ENCODE peak calls at places on chromosomes 3 and 15, in nine cellular contexts. W is GM23338, Z is GM23248, G is hepatocyte, O is PC-3, P is HCT116, T is SK-N-SH, A is OCI-LY7, S is MM.1S. I is an unnamed sample.

GRCh38 chr3:51792206-51792605 is 13.2 kb upstream of the IQCF6 start:
- DNase-seq in O (no peak), Z (no peak), W (no peak), T (no peak), P (no peak), A (no peak), G (no peak), S (peak), I (no peak)

GRCh38 chr3:187788984-187789857 is 44.0 kb upstream of the BCL6 start:
- DNase-seq in W (no peak), T (no peak), A (peak), P (no peak), S (no peak), Z (no peak), G (no peak), O (no peak), I (no peak)

GRCh38 chr3:90091557-90091956 is 984.1 kb downstream of the EPHA3 start:
- DNase-seq in P (no peak), S (peak), A (peak), O (peak), G (peak), T (peak), Z (peak), W (peak), I (peak)

GRCh38 chr3:134057006-134057832 is 27.5 kb upstream of the SLCO2A1 start:
- DNase-seq in T (no peak), A (no peak), S (no peak), O (no peak), W (no peak), Z (peak), G (no peak), P (no peak), I (no peak)

GRCh38 chr3:129984124-129984523 is 9.6 kb downstream of the TRH start:
- DNase-seq in P (no peak), G (no peak), A (no peak), T (no peak), O (no peak), S (peak), Z (peak), W (peak), I (peak)

GRCh38 chr3:8888296-8888915 is 74.9 kb downstream of the RAD18 start:
- DNase-seq in Z (peak), W (no peak), G (no peak), O (no peak), A (no peak), P (no peak), S (no peak), T (no peak), I (no peak)

GRCh38 chr3:166425900-166426611 is 588.8 kb upstream of the BCHE start:
- DNase-seq in T (no peak), S (no peak), G (peak), P (no peak), W (peak), A (no peak), Z (no peak), O (peak), I (peak)

GRCh38 chr3:46915297-46915822 is 37.8 kb downstream of the PTH1R start:
- DNase-seq in A (no peak), Z (no peak), O (no peak), T (no peak), S (no peak), W (no peak), P (no peak), G (no peak), I (no peak)

GRCh38 chr3:43023766-43024165 is 44.7 kb downstream of the GASK1A start:
- DNase-seq in O (no peak), P (no peak), A (no peak), G (no peak), S (peak), Z (no peak), W (no peak), T (no peak), I (no peak)

GRCh38 chr15:85494035-85494793 is 113.8 kb downstream of the AKAP13 start:
- DNase-seq in W (no peak), G (peak), A (no peak), T (no peak), Z (peak), S (no peak), P (peak), O (peak), I (peak)

GRCh38 chr3:171351676-171352075 is 108.5 kb downstream of the TNIK start:
- DNase-seq in S (no peak), T (no peak), W (no peak), Z (peak), A (no peak), O (peak), P (peak), G (no peak), I (no peak)

GRCh38 chr15:40762919-40763800 is 708 bp upstream of the GCHFR start:
- DNase-seq in T (peak), P (no peak), W (peak), Z (peak), A (no peak), S (no peak), O (peak), G (peak), I (peak)

GRCh38 chr3:179688847-179689246 is 36.0 kb downstream of the USP13 start:
- DNase-seq in Z (peak), W (no peak), O (peak), P (no peak), S (no peak), G (no peak), T (no peak), A (no peak), I (no peak)

GRCh38 chr15:43242616-43243015 is 21.8 kb upstream of the EPB42 start:
- DNase-seq in W (no peak), O (no peak), T (no peak), P (no peak), A (no peak), S (no peak), Z (no peak), G (no peak), I (no peak)

GRCh38 chr3:23479026-23479425 is 275.9 kb downstream of the UBE2E2 start:
- DNase-seq in O (peak), G (no peak), A (no peak), W (no peak), Z (peak), P (no peak), T (no peak), S (no peak), I (no peak)

GRCh38 chr3:23480981-23481380 is 277.9 kb downstream of the UBE2E2 start:
- DNase-seq in A (no peak), G (no peak), P (no peak), S (no peak), O (no peak), W (no peak), Z (no peak), T (no peak), I (no peak)

GRCh38 chr3:23481660-23482278 is 278.6 kb downstream of the UBE2E2 start:
- DNase-seq in W (no peak), A (no peak), S (no peak), T (peak), G (no peak), O (no peak), P (no peak), Z (no peak), I (no peak)

GRCh38 chr3:23480324-23480704 is 277.2 kb downstream of the UBE2E2 start:
- DNase-seq in S (no peak), Z (no peak), P (no peak), T (no peak), G (no peak), W (no peak), A (no peak), O (no peak), I (no peak)

DNA sequence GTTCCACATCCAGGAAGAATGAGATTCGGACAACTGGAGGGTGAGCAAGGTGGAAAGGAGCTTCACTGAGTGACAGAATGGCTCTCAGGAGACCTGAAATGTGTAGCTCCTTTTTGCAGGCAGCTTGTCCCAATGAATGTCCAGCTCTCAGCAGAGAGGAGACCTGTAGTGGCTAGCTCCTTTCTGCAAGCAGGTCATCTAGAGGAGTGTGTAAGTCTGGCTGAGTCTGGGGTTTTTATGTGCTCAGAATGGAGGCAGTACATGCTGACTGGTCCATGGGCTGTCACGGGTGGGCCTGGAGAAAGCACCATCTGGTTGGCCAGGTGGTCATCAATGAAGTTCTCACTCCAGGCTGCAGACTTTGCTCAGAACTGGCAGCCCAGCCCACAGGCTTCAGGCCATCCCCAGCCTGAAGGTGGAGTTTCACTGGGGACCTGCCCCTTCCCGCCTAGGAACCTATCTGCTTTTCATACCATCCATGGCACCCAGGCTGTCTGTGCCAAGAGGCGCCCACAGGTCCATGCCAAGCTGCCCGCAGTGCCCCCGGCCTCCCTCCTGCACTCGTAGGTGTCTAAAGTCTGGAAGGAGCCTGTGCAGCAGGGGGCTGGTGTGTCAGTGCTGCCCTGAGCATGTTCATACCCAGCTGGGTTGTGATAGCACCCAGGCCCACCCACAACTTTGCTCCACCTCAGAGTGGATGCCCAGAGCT is 276.6 kb downstream of the UBE2E2 start:
- DNase-seq in Z (no peak), S (no peak), W (no peak), T (no peak), P (no peak), O (no peak), G (no peak), A (peak), I (no peak)
- TF ChIP-seq EZH2phosphoT487 in Z (no peak), S (no peak), W (no peak), T (no peak), P (no peak), O (no peak), G (no peak), A (no peak), I (no peak)

GRCh38 chr15:81303241-81304225 is 20.4 kb downstream of the STARD5 start:
- DNase-seq in S (no peak), O (no peak), P (no peak), Z (no peak), A (no peak), W (peak), G (no peak), T (no peak), I (peak)
- H3K4me2 ChIP-seq in S (peak), O (no peak), P (no peak), Z (no peak), A (peak), W (peak), G (no peak), T (no peak), I (peak)

DNA sequence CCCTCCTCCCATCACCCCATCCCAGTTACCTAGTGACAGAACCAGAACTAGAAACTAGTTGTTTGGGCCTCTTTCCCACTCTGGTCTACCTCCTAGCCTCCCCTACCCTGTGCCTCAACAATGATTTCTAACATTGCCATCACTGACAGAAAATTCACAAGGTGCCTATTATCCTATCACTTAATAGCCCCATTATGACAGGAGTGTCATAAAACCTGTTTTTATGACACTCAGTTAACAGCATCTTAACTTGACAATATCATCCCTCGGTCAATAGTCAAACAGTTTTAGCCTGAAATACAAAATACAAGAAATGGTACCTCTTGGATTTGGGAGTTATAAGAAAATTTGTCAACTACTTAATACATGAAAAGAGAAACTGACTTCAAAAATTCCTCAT is 46.5 kb downstream of the ULK4 start:
- DNase-seq in O (no peak), P (no peak), G (no peak), Z (no peak), W (no peak), A (no peak), S (no peak), T (no peak), I (no peak)
- TF ChIP-seq EZH2phosphoT487 in O (no peak), P (no peak), G (no peak), Z (no peak), W (no peak), A (no peak), S (no peak), T (no peak), I (no peak)

DNA sequence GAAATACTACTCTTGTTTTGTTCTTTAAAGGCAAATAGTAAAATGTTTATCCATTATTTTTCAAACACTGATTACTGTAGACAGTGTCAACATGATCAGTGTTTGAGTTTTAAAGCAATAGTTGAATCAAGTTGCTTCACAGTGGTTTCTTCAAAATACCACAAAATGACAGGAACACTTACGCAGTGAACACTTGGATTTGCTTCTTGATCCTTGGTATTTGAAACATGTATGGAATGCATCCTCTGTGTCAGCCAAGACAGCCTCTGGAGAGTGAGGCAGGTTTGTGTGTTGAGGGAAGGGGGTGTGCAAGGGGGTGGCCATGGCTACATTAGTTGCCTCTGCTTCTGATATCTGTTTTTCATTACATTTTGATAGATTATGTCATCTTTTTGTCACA is 413.0 kb downstream of the RBMS3 start:
- DNase-seq in T (peak), O (peak), W (peak), G (peak), S (no peak), A (no peak), Z (peak), P (peak), I (peak)
- H3K4me2 ChIP-seq in T (peak), O (peak), W (no peak), G (peak), S (no peak), A (no peak), Z (peak), P (peak), I (peak)

I was measured in neural progenitor cell.